ENCODE peak calls at places on chromosomes 12 and 14, in six cellular contexts. U is mesenchymal stem cell, O is H1, L is neuronal stem cell, P is H9, V is IMR-90. W is an unnamed sample.

GRCh38 chr14:60590907-60591510 is 58.3 kb downstream of the SIX1 start:
- DNase-seq in P (no peak), V (peak), U (no peak), L (no peak), O (no peak), W (no peak)

GRCh38 chr14:100076630-100077029 is 11.4 kb downstream of the EVL start:
- DNase-seq in L (no peak), P (no peak), V (peak), U (peak), O (no peak), W (peak)

GRCh38 chr14:50013198-50013918 is 103.0 kb downstream of the VCPKMT start:
- DNase-seq in U (no peak), O (no peak), V (no peak), P (no peak), L (no peak), W (peak)

GRCh38 chr12:1189163-1189562 is 198.1 kb downstream of the ERC1 start:
- DNase-seq in V (no peak), P (no peak), L (no peak), U (no peak), O (no peak), W (peak)

GRCh38 chr14:85250369-85250768 is 279.6 kb upstream of the FLRT2 start:
- DNase-seq in V (no peak), P (peak), U (no peak), O (no peak), L (peak), W (no peak)

GRCh38 chr14:20435454-20436362 is at the start of gene KLHL33:
- DNase-seq in P (peak), L (no peak), U (no peak), V (no peak), O (no peak), W (no peak)

GRCh38 chr14:103194256-103195045 is 71.2 kb downstream of the TNFAIP2 start:
- DNase-seq in U (peak), P (no peak), O (no peak), V (peak), L (no peak), W (peak)

GRCh38 chr12:114744696-114745095 is 60.7 kb upstream of the TBX3 start:
- DNase-seq in V (peak), L (no peak), P (no peak), U (no peak), O (no peak), W (no peak)

GRCh38 chr14:102986810-102987579 is 64.5 kb downstream of the AMN start:
- DNase-seq in V (peak), P (no peak), L (no peak), U (peak), O (no peak), W (no peak)

DNA sequence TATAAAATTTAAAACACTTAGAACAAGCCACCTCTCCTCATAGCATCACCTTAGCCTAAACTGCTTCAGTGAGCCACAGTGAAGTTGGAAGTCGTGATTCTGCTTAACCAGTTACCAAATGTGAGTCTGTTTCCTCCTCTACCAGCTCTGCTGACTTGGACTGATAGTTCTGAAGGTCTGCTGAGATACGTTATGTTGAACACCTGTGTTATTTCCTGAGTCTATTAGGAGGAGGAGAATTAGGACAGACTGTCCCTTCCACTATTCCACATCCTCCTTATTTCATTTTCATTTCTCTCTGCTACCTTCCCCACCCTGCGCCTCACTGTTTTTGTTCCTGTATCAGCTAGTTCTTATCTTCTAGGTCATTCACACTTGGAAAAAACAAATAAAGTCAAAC is 2.4 kb downstream of the SLC2A14 start:
- DNase-seq in V (no peak), L (no peak), O (no peak), P (no peak), U (no peak), W (no peak)
- H2BK5ac ChIP-seq in V (no peak), L (no peak), O (no peak), P (no peak), U (no peak), W (no peak)

DNA sequence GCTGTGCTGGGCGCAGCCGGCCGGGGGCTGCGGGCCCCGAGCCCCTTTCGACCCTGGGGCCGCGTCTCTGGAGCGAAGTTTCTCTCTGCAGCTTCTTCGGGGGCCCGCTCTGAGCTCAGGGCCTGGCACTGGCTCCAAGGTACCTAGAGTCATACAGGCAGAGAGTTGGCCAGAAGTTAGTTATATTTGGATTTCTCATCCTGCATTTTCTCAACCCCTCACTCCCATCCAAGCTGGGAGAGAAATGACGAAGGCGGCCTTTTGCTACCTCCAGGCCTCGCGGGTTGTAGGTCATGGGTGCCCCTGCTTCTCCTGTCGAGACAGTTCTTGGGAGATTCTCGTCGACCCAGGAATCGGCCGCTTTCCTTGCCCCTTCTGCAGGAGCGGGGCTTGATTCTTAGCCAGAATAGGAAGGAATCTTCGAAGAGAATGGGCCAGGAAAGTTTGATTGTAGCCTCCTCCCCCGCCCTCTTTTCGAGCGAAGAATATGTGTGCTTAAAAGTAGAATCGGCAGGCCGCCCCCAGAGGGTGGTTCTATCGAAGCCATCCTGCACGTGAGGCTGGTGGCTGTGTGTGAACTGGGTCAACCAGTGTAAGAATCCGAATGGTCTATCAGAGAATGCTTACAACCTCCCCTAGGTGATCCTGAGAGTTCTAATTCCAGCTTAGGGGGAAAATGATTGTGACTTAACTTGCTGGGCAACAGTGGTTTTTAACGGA is 781 bp downstream of the MLEC start:
- DNase-seq in L (no peak), P (no peak), U (peak), V (no peak), O (no peak), W (no peak)
- H3K14ac ChIP-seq in L (peak), P (peak), U (peak), V (peak), O (no peak), W (peak)

DNA sequence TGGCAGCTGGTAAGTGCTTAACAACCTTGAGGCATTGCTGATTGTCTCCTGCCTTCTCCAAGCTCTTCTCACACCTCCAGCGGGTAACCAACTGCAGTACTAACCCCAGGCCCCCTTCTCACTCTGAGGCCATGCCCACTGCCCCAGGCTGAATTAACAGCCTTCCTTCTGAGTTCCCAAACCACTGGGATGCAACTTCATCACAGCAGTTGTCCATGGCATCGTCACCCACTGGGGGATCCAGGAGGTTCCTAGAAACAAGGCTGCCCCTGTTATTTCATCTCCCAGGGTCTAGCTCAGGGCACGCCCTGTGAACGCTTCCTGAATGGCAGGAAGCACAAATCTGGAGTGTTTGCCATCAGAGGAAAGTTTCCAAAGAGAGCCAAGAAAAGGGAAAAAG is 58.0 kb downstream of the SYNE3 start:
- DNase-seq in O (no peak), U (no peak), P (no peak), L (no peak), V (no peak), W (no peak)
- H2AFZ ChIP-seq in O (no peak), U (no peak), P (no peak), L (no peak), V (no peak), W (no peak)

GRCh38 chr12:111410229-111411186 is 4.8 kb downstream of the SH2B3 start:
- DNase-seq in P (no peak), V (no peak), L (no peak), U (peak), O (no peak), W (no peak)
- H2BK5ac ChIP-seq in P (no peak), V (peak), L (no peak), U (peak), O (peak), W (no peak)

DNA sequence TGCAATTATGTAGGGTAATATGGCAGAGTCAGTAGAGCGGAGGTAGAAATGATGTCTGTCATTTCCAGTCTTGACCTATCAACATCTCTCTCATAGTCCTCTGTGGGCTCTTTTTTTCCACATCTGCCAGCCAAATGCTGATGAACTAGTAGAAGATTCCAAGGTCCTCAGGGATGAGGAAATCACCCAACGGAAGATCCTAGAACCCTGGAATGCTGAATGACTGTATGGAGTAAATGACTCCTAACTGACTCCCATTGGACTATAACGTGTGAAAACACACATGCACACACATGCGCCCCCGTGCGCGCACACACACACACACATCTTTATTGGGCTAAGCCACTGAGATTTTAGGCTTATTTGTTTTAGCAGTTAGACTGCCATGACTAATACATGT is 159.2 kb downstream of the MYRFL start:
- DNase-seq in P (no peak), L (no peak), U (no peak), O (no peak), V (no peak), W (no peak)
- H3K14ac ChIP-seq in P (no peak), L (no peak), U (no peak), O (no peak), V (no peak), W (no peak)

GRCh38 chr12:32107376-32108267 is 975 bp downstream of the BICD1 start:
- DNase-seq in V (peak), P (no peak), O (no peak), L (peak), U (peak), W (peak)
- H2AFZ ChIP-seq in V (peak), P (no peak), O (no peak), L (peak), U (peak), W (peak)

GRCh38 chr12:47238665-47239064 is 158.9 kb upstream of the AMIGO2 start:
- DNase-seq in V (peak), P (no peak), O (no peak), L (no peak), U (peak), W (peak)
- H2BK5ac ChIP-seq in V (peak), P (no peak), O (no peak), L (no peak), U (no peak), W (no peak)

GRCh38 chr12:44749566-44749965 is 126.5 kb downstream of the NELL2 start:
- DNase-seq in L (no peak), U (no peak), P (no peak), O (no peak), V (no peak), W (no peak)
- H3K14ac ChIP-seq in L (no peak), U (no peak), P (no peak), O (no peak), V (no peak), W (no peak)